ENCODE peak calls at places on chromosomes 7 and 10, in ten cellular contexts. E, X, P, H, A, Z, C, N, L and B are unnamed samples.

GRCh38 chr7:113752289-113752688 is 166.5 kb downstream of the PPP1R3A start:
- DNase-seq in E (no peak), X (no peak), P (no peak), H (no peak), A (no peak), Z (no peak), C (no peak), N (no peak), L (no peak), B (no peak)

GRCh38 chr7:1862560-1862959 is 192.5 kb downstream of the ELFN1 start:
- DNase-seq in E (no peak), X (no peak), P (no peak), H (no peak), A (peak), Z (no peak), C (no peak), N (no peak), L (no peak), B (no peak)

GRCh38 chr7:121049028-121049791 is 60.7 kb downstream of the CPED1 start:
- DNase-seq in E (no peak), X (no peak), P (no peak), H (no peak), A (no peak), Z (peak), C (no peak), N (no peak), L (no peak), B (no peak)

GRCh38 chr10:24012249-24012803 is 196.6 kb upstream of the KIAA1217 start:
- DNase-seq in E (no peak), X (peak), P (no peak), H (no peak), A (no peak), Z (no peak), C (no peak), N (no peak), L (no peak), B (no peak)

GRCh38 chr10:34815174-34816066 is at the start of gene PARD3:
- DNase-seq in E (peak), X (peak), P (peak), H (peak), A (peak), Z (peak), C (peak), N (no peak), L (peak), B (no peak)

GRCh38 chr7:137870684-137871083 is 23.9 kb upstream of the DGKI start:
- DNase-seq in E (no peak), X (no peak), P (no peak), H (no peak), A (no peak), Z (no peak), C (no peak), N (no peak), L (no peak), B (no peak)

GRCh38 chr10:84352251-84352842 is 24.0 kb downstream of the CCSER2 start:
- DNase-seq in E (peak), X (peak), P (peak), H (peak), A (no peak), Z (peak), C (no peak), N (no peak), L (peak), B (no peak)

GRCh38 chr10:87532696-87533095 is 28.0 kb downstream of the MINPP1 start:
- DNase-seq in E (no peak), X (no peak), P (no peak), H (no peak), A (no peak), Z (no peak), C (no peak), N (no peak), L (no peak), B (no peak)

GRCh38 chr10:117743517-117743916 is 201.0 kb downstream of the EMX2 start:
- DNase-seq in E (no peak), X (no peak), P (no peak), H (no peak), A (no peak), Z (no peak), C (no peak), N (no peak), L (no peak), B (no peak)

GRCh38 chr7:141349804-141350203 is 201.4 kb upstream of the AGK start:
- DNase-seq in E (no peak), X (no peak), P (no peak), H (no peak), A (no peak), Z (no peak), C (no peak), N (no peak), L (no peak), B (no peak)

GRCh38 chr7:91556956-91557650 is 292.9 kb downstream of the FZD1 start:
- DNase-seq in E (no peak), X (no peak), P (no peak), H (no peak), A (no peak), Z (peak), C (no peak), N (no peak), L (no peak), B (no peak)

GRCh38 chr7:108347616-108348015 is 108.6 kb downstream of the NRCAM start:
- DNase-seq in E (no peak), X (peak), P (no peak), H (no peak), A (no peak), Z (peak), C (no peak), N (no peak), L (peak), B (no peak)

GRCh38 chr7:126948664-126949063 is 304.1 kb downstream of the GRM8 start:
- DNase-seq in E (no peak), X (no peak), P (no peak), H (no peak), A (no peak), Z (no peak), C (no peak), N (no peak), L (no peak), B (no peak)

GRCh38 chr10:36886303-36886891 is 239.0 kb upstream of the ANKRD30A start:
- DNase-seq in E (no peak), X (no peak), P (no peak), H (no peak), A (no peak), Z (no peak), C (no peak), N (no peak), L (no peak), B (no peak)

GRCh38 chr7:47460251-47460989 is 121.5 kb downstream of the TNS3 start:
- DNase-seq in E (peak), X (no peak), P (no peak), H (no peak), A (no peak), Z (no peak), C (no peak), N (no peak), L (no peak), B (no peak)

GRCh38 chr10:86071145-86071544 is 295.4 kb downstream of the GRID1 start:
- DNase-seq in E (no peak), X (no peak), P (no peak), H (no peak), A (no peak), Z (no peak), C (no peak), N (no peak), L (no peak), B (no peak)

GRCh38 chr7:33677556-33677955 is 227.8 kb upstream of the BMPER start:
- DNase-seq in E (no peak), X (no peak), P (no peak), H (no peak), A (no peak), Z (no peak), C (no peak), N (no peak), L (no peak), B (no peak)

GRCh38 chr7:50812847-50813475 is 30.3 kb upstream of the GRB10 start:
- DNase-seq in E (peak), X (no peak), P (peak), H (peak), A (no peak), Z (peak), C (peak), N (no peak), L (peak), B (peak)

GRCh38 chr10:8594176-8594575 is 539.7 kb downstream of the GATA3 start:
- DNase-seq in E (no peak), X (no peak), P (no peak), H (no peak), A (no peak), Z (no peak), C (no peak), N (no peak), L (no peak), B (no peak)

GRCh38 chr7:15781944-15782343 is 95.5 kb upstream of the MEOX2 start:
- DNase-seq in E (no peak), X (no peak), P (no peak), H (no peak), A (no peak), Z (no peak), C (no peak), N (no peak), L (no peak), B (no peak)

GRCh38 chr10:113753020-113753692 is 1.7 kb downstream of the PLEKHS1 start:
- DNase-seq in E (no peak), X (peak), P (no peak), H (no peak), A (no peak), Z (no peak), C (no peak), N (no peak), L (peak), B (no peak)

GRCh38 chr10:131520206-131520605 is 208.7 kb upstream of the TCERG1L start:
- DNase-seq in E (no peak), X (no peak), P (no peak), H (no peak), A (no peak), Z (no peak), C (no peak), N (no peak), L (no peak), B (no peak)

GRCh38 chr10:70575874-70576802 is 26.4 kb downstream of the PRF1 start:
- DNase-seq in E (peak), X (no peak), P (peak), H (peak), A (no peak), Z (peak), C (no peak), N (no peak), L (no peak), B (peak)

GRCh38 chr7:8365499-8366110 is 67.8 kb upstream of the NXPH1 start:
- DNase-seq in E (no peak), X (peak), P (no peak), H (no peak), A (no peak), Z (no peak), C (no peak), N (no peak), L (no peak), B (no peak)

GRCh38 chr10:48890904-48891839 is 48.5 kb downstream of the LRRC18 start:
- DNase-seq in E (no peak), X (peak), P (no peak), H (no peak), A (no peak), Z (no peak), C (no peak), N (no peak), L (no peak), B (no peak)

GRCh38 chr7:42359946-42360345 is 122.9 kb upstream of the GLI3 start:
- DNase-seq in E (no peak), X (no peak), P (no peak), H (no peak), A (no peak), Z (no peak), C (no peak), N (no peak), L (no peak), B (no peak)

GRCh38 chr7:73822319-73823173 is 8.2 kb upstream of the CLDN4 start:
- DNase-seq in E (no peak), X (peak), P (no peak), H (no peak), A (peak), Z (peak), C (peak), N (peak), L (no peak), B (peak)

GRCh38 chr7:48253020-48253419 is 81.8 kb downstream of the ABCA13 start:
- DNase-seq in E (no peak), X (peak), P (no peak), H (no peak), A (no peak), Z (no peak), C (no peak), N (no peak), L (no peak), B (no peak)

GRCh38 chr7:49885593-49886285 is 112.3 kb downstream of the VWC2 start:
- DNase-seq in E (no peak), X (no peak), P (no peak), H (no peak), A (peak), Z (no peak), C (no peak), N (no peak), L (no peak), B (no peak)

GRCh38 chr10:71338728-71339495 is 19.9 kb downstream of the SLC29A3 start:
- DNase-seq in E (no peak), X (no peak), P (no peak), H (no peak), A (no peak), Z (no peak), C (no peak), N (no peak), L (no peak), B (no peak)

GRCh38 chr10:72011016-72011415 is 46.8 kb downstream of the CHST3 start:
- DNase-seq in E (no peak), X (no peak), P (no peak), H (no peak), A (no peak), Z (no peak), C (no peak), N (no peak), L (no peak), B (no peak)

GRCh38 chr10:6218692-6219493 is 16.2 kb downstream of the PFKFB3 start:
- DNase-seq in E (no peak), X (no peak), P (no peak), H (no peak), A (no peak), Z (peak), C (no peak), N (peak), L (no peak), B (no peak)

GRCh38 chr10:6217621-6218020 is 14.9 kb downstream of the PFKFB3 start:
- DNase-seq in E (no peak), X (no peak), P (no peak), H (no peak), A (no peak), Z (no peak), C (no peak), N (no peak), L (peak), B (no peak)

GRCh38 chr10:6220418-6221191 is 17.9 kb downstream of the PFKFB3 start:
- DNase-seq in E (no peak), X (no peak), P (no peak), H (no peak), A (no peak), Z (no peak), C (no peak), N (no peak), L (no peak), B (no peak)

GRCh38 chr10:6221192-6221940 is 18.6 kb downstream of the PFKFB3 start:
- DNase-seq in E (no peak), X (no peak), P (no peak), H (no peak), A (no peak), Z (no peak), C (no peak), N (no peak), L (no peak), B (no peak)

GRCh38 chr10:6219494-6219836 is 16.7 kb downstream of the PFKFB3 start:
- DNase-seq in E (no peak), X (peak), P (no peak), H (no peak), A (no peak), Z (no peak), C (no peak), N (no peak), L (no peak), B (peak)
- H3K4me3 ChIP-seq in E (no peak), X (no peak), P (no peak), H (no peak), A (no peak), Z (no peak), C (no peak), N (no peak), L (no peak), B (no peak)

GRCh38 chr7:109945820-109946518 is 1145.0 kb upstream of the LRRN3 start:
- DNase-seq in E (no peak), X (no peak), P (no peak), H (no peak), A (no peak), Z (no peak), C (no peak), N (no peak), L (no peak), B (no peak)
- H3K4me3 ChIP-seq in E (no peak), X (no peak), P (no peak), H (no peak), A (no peak), Z (no peak), C (no peak), N (no peak), L (no peak), B (no peak)

DNA sequence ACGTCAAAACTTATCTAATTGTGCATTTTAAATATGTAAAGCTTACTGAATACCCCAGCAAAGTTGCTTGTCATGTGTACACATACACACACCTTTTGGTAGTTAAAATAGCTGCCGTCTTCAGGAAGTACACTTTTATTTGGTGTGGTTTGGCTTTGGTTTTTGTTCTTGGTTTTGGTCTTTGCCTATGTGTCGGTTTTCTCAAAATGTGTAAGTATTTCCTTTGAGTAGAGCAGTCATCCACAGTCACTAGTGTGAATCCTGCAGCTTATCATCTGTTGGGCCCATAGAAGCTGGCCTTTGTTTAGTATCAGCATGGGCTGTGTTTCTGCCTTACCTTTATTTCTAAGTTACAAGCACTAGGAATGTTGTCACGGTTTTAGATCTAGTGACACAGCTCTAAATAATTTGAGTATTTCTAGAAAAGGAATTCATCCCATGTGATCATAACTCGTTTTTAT is 35.3 kb downstream of the NET1 start:
- DNase-seq in E (no peak), X (peak), P (no peak), H (no peak), A (no peak), Z (peak), C (no peak), N (no peak), L (peak), B (no peak)
- H3K4me3 ChIP-seq in E (peak), X (peak), P (peak), H (peak), A (peak), Z (peak), C (peak), N (peak), L (peak), B (peak)

DNA sequence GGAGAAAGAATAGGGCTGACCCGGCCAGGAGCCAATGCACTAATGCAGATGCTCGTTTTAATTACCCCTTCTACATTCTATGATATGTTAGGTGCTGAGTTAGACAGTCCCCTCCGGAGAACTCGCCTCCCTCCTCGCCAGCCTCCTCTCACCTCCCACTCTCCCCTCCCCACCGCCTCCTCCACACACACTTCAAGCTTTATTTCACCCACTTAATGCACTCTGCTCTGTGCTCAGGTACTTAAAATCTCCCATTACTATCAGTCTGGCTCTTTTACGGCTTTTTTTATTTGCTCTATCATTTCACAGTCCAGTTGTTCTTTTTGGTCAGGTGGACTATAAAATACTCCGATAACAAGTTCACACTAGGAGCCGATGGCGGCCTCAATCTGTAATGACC is 231.6 kb downstream of the TEX36 start:
- DNase-seq in E (no peak), X (no peak), P (no peak), H (no peak), A (no peak), Z (no peak), C (no peak), N (no peak), L (no peak), B (no peak)
- H3K4me3 ChIP-seq in E (no peak), X (no peak), P (no peak), H (no peak), A (no peak), Z (no peak), C (no peak), N (no peak), L (no peak), B (no peak)

DNA sequence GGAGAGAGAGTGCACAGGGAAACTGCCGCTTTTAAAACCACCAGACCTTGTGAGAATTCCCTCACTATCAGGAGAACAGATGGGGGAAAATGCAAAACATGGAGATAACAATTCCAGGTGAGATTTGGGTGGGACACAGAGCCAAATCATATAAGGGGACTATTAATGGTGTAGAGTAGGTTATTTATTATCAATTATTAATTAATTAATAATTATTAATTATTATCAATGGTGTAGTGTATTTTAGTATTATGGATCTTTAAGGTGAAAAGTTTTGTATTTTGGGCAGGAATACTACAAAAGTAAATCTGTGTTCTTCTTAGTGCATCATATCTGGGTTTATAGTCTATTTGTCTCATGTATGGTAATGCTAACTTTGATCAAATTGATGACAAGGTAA is 377.7 kb upstream of the KCND2 start:
- DNase-seq in E (no peak), X (no peak), P (no peak), H (no peak), A (no peak), Z (no peak), C (no peak), N (no peak), L (no peak), B (no peak)
- H3K4me3 ChIP-seq in E (no peak), X (no peak), P (no peak), H (no peak), A (no peak), Z (no peak), C (no peak), N (no peak), L (no peak), B (no peak)

GRCh38 chr7:37039131-37039719 is 314.9 kb upstream of the AOAH start:
- DNase-seq in E (no peak), X (no peak), P (no peak), H (no peak), A (no peak), Z (no peak), C (no peak), N (no peak), L (no peak), B (no peak)

GRCh38 chr7:37035631-37036030 is 311.3 kb upstream of the AOAH start:
- DNase-seq in E (no peak), X (no peak), P (no peak), H (no peak), A (no peak), Z (no peak), C (no peak), N (no peak), L (no peak), B (peak)

GRCh38 chr7:37037286-37037685 is 313.0 kb upstream of the AOAH start:
- DNase-seq in E (no peak), X (no peak), P (no peak), H (no peak), A (peak), Z (no peak), C (no peak), N (no peak), L (peak), B (no peak)

GRCh38 chr7:37040330-37040729 is 316.0 kb upstream of the AOAH start:
- DNase-seq in E (no peak), X (no peak), P (no peak), H (no peak), A (no peak), Z (no peak), C (no peak), N (no peak), L (no peak), B (no peak)

GRCh38 chr7:37038706-37039105 is 314.4 kb upstream of the AOAH start:
- DNase-seq in E (no peak), X (no peak), P (no peak), H (no peak), A (no peak), Z (no peak), C (no peak), N (no peak), L (no peak), B (no peak)
- H3K4me3 ChIP-seq in E (no peak), X (no peak), P (no peak), H (no peak), A (no peak), Z (no peak), C (no peak), N (no peak), L (no peak), B (no peak)